ENCODE peak calls at places on chromosomes 2 and 18, in four cellular contexts. One of them, this sample, is unnamed.
A peak's percentile ranks its signal among the peaks of the same experiment; 100 is the strongest.

GRCh38 chr2:83471708-83472107 is 987.4 kb downstream of the SUCLG1 start:
- DNase-seq in HepG2: no peak
- DNase-seq in GM12878: no peak
- DNase-seq in K562: no peak
- DNase-seq in this sample: no peak

GRCh38 chr2:239666855-239667376 is 266.1 kb upstream of the HDAC4 start:
- DNase-seq in HepG2: no peak
- DNase-seq in GM12878: no peak
- DNase-seq in K562: no peak
- DNase-seq in this sample: no peak

GRCh38 chr18:36672437-36673344 is 156.1 kb downstream of the TPGS2 start:
- DNase-seq in HepG2: no peak
- DNase-seq in GM12878: no peak
- DNase-seq in K562: no peak
- DNase-seq in this sample: peak; percentile 60

GRCh38 chr2:290090-290722 is 2.3 kb upstream of the ALKAL2 start:
- DNase-seq in HepG2: peak; percentile 76
- DNase-seq in GM12878: no peak
- DNase-seq in K562: peak; percentile 74
- DNase-seq in this sample: no peak

GRCh38 chr2:174634130-174635014 is 36.8 kb upstream of the WIPF1 start:
- DNase-seq in HepG2: no peak
- DNase-seq in GM12878: peak; percentile 65
- DNase-seq in K562: peak; percentile 23
- DNase-seq in this sample: no peak

GRCh38 chr18:3710712-3711269 is 260.8 kb downstream of the TGIF1 start:
- DNase-seq in HepG2: no peak
- DNase-seq in GM12878: no peak
- DNase-seq in K562: no peak
- DNase-seq in this sample: no peak

GRCh38 chr2:112712903-112713584 is 7.8 kb upstream of the NT5DC4 start:
- DNase-seq in HepG2: peak; percentile 75
- DNase-seq in GM12878: no peak
- DNase-seq in K562: peak; percentile 70
- DNase-seq in this sample: no peak

GRCh38 chr2:232887171-232887850 is 17.2 kb downstream of the SNORC start:
- DNase-seq in HepG2: no peak
- DNase-seq in GM12878: no peak
- DNase-seq in K562: no peak
- DNase-seq in this sample: no peak

GRCh38 chr2:3645745-3646389 is 12.1 kb upstream of the ALLC start:
- DNase-seq in HepG2: peak; percentile 70
- DNase-seq in GM12878: no peak
- DNase-seq in K562: no peak
- DNase-seq in this sample: no peak

GRCh38 chr18:22098563-22098989 is 70.8 kb upstream of the GATA6 start:
- DNase-seq in HepG2: no peak
- DNase-seq in GM12878: no peak
- DNase-seq in K562: no peak
- DNase-seq in this sample: no peak

GRCh38 chr18:6086731-6087130 is 191.4 kb upstream of the TMEM200C start:
- DNase-seq in HepG2: no peak
- DNase-seq in GM12878: no peak
- DNase-seq in K562: no peak
- DNase-seq in this sample: no peak

GRCh38 chr2:112960230-112960825 is 17.5 kb upstream of the IL36G start:
- DNase-seq in HepG2: no peak
- DNase-seq in GM12878: no peak
- DNase-seq in K562: no peak
- DNase-seq in this sample: no peak

GRCh38 chr2:49811502-49811901 is 657.2 kb upstream of the FSHR start:
- DNase-seq in HepG2: no peak
- DNase-seq in GM12878: no peak
- DNase-seq in K562: no peak
- DNase-seq in this sample: no peak

GRCh38 chr2:209762564-209762963 is 9.1 kb upstream of the UNC80 start:
- DNase-seq in HepG2: no peak
- DNase-seq in GM12878: no peak
- DNase-seq in K562: no peak
- DNase-seq in this sample: no peak

GRCh38 chr2:215752436-215752835 is 260.9 kb downstream of the MREG start:
- DNase-seq in HepG2: peak; percentile 43
- DNase-seq in GM12878: no peak
- DNase-seq in K562: no peak
- DNase-seq in this sample: no peak

GRCh38 chr18:61127714-61128485 is 205.3 kb upstream of the CDH20 start:
- DNase-seq in HepG2: no peak
- DNase-seq in GM12878: no peak
- DNase-seq in K562: no peak
- DNase-seq in this sample: no peak

GRCh38 chr2:43142921-43143438 is 83.4 kb downstream of the ZFP36L2 start:
- DNase-seq in HepG2: peak; percentile 78
- DNase-seq in GM12878: no peak
- DNase-seq in K562: peak; percentile 53
- DNase-seq in this sample: no peak

GRCh38 chr2:207163053-207163814 is 2.5 kb downstream of the KLF7 start:
- DNase-seq in HepG2: peak; percentile 75
- DNase-seq in GM12878: no peak
- DNase-seq in K562: no peak
- DNase-seq in this sample: no peak

GRCh38 chr2:100285691-100286090 is 36.6 kb downstream of the LONRF2 start:
- DNase-seq in HepG2: no peak
- DNase-seq in GM12878: no peak
- DNase-seq in K562: no peak
- DNase-seq in this sample: no peak

GRCh38 chr2:223970343-223971128 is 13.3 kb downstream of the MRPL44 start:
- DNase-seq in HepG2: peak; percentile 66
- DNase-seq in GM12878: no peak
- DNase-seq in K562: peak; percentile 14
- DNase-seq in this sample: peak; percentile 30

GRCh38 chr18:79378416-79379250 is 17.1 kb upstream of the NFATC1 start:
- DNase-seq in HepG2: no peak
- DNase-seq in GM12878: peak; percentile 26
- DNase-seq in K562: peak; percentile 58
- DNase-seq in this sample: peak; percentile 75

GRCh38 chr2:219973136-219973535 is 345.7 kb downstream of the SLC4A3 start:
- DNase-seq in HepG2: no peak
- DNase-seq in GM12878: no peak
- DNase-seq in K562: no peak
- DNase-seq in this sample: no peak

GRCh38 chr18:23689031-23689615 is at the start of gene LAMA3:
- DNase-seq in HepG2: no peak
- DNase-seq in GM12878: no peak
- DNase-seq in K562: no peak
- DNase-seq in this sample: peak; percentile 74

GRCh38 chr18:3456686-3457069 is 6.7 kb downstream of the TGIF1 start:
- DNase-seq in HepG2: peak; percentile 89
- DNase-seq in GM12878: no peak
- DNase-seq in K562: no peak
- DNase-seq in this sample: no peak

GRCh38 chr2:10402652-10403215 is 45.4 kb downstream of the ODC1 start:
- DNase-seq in HepG2: no peak
- DNase-seq in GM12878: no peak
- DNase-seq in K562: no peak
- DNase-seq in this sample: no peak

GRCh38 chr2:39736593-39736992 is 42.5 kb downstream of the THUMPD2 start:
- DNase-seq in HepG2: no peak
- DNase-seq in GM12878: no peak
- DNase-seq in K562: no peak
- DNase-seq in this sample: no peak

GRCh38 chr18:650428-650858 is 7.0 kb upstream of the TYMS start:
- DNase-seq in HepG2: no peak
- DNase-seq in GM12878: peak; percentile 74
- DNase-seq in K562: no peak
- DNase-seq in this sample: no peak

GRCh38 chr18:6752200-6752873 is 22.8 kb downstream of the ARHGAP28 start:
- DNase-seq in HepG2: no peak
- DNase-seq in GM12878: no peak
- DNase-seq in K562: no peak
- DNase-seq in this sample: no peak

GRCh38 chr2:29817846-29818680 is 103.3 kb downstream of the ALK start:
- DNase-seq in HepG2: no peak
- DNase-seq in GM12878: no peak
- DNase-seq in K562: no peak
- DNase-seq in this sample: no peak

GRCh38 chr2:32877587-32878162 is 69.1 kb upstream of the LTBP1 start:
- DNase-seq in HepG2: no peak
- DNase-seq in GM12878: no peak
- DNase-seq in K562: no peak
- DNase-seq in this sample: no peak

GRCh38 chr2:206981089-206981674 is 41.9 kb downstream of the CPO start:
- DNase-seq in HepG2: no peak
- DNase-seq in GM12878: no peak
- DNase-seq in K562: no peak
- DNase-seq in this sample: no peak

GRCh38 chr2:101518470-101519172 is 43.7 kb upstream of the RFX8 start:
- DNase-seq in HepG2: peak; percentile 78
- DNase-seq in GM12878: no peak
- DNase-seq in K562: peak; percentile 36
- DNase-seq in this sample: peak; percentile 46

GRCh38 chr2:178928077-178928476 is 120.9 kb upstream of the TTN start:
- DNase-seq in HepG2: no peak
- DNase-seq in GM12878: peak; percentile 24
- DNase-seq in K562: no peak
- DNase-seq in this sample: no peak

GRCh38 chr2:152646775-152647174 is 70.5 kb downstream of the PRPF40A start:
- DNase-seq in HepG2: peak; percentile 27
- DNase-seq in GM12878: no peak
- DNase-seq in K562: no peak
- DNase-seq in this sample: no peak

GRCh38 chr2:174858745-174859144 is 94.5 kb upstream of the CHRNA1 start:
- DNase-seq in HepG2: no peak
- DNase-seq in GM12878: no peak
- DNase-seq in K562: no peak
- DNase-seq in this sample: no peak

GRCh38 chr2:109435866-109436634 is 177.7 kb downstream of the SEPTIN10 start:
- DNase-seq in HepG2: no peak
- DNase-seq in GM12878: no peak
- DNase-seq in K562: no peak
- DNase-seq in this sample: no peak

GRCh38 chr2:7061921-7062320 is 144.7 kb downstream of the RNF144A start:
- DNase-seq in HepG2: no peak
- DNase-seq in GM12878: no peak
- DNase-seq in K562: no peak
- DNase-seq in this sample: no peak

GRCh38 chr18:45774065-45774521 is 50.1 kb downstream of the SLC14A1 start:
- DNase-seq in HepG2: no peak
- DNase-seq in GM12878: no peak
- DNase-seq in K562: no peak
- DNase-seq in this sample: no peak

GRCh38 chr18:13266208-13267100 is 47.9 kb downstream of the LDLRAD4 start:
- DNase-seq in HepG2: no peak
- DNase-seq in GM12878: no peak
- DNase-seq in K562: no peak
- DNase-seq in this sample: no peak
- TF ChIP-seq TARDBP in HepG2: no peak
- TF ChIP-seq TARDBP in GM12878: no peak
- TF ChIP-seq TARDBP in K562: no peak
- TF ChIP-seq TARDBP in this sample: no peak

DNA sequence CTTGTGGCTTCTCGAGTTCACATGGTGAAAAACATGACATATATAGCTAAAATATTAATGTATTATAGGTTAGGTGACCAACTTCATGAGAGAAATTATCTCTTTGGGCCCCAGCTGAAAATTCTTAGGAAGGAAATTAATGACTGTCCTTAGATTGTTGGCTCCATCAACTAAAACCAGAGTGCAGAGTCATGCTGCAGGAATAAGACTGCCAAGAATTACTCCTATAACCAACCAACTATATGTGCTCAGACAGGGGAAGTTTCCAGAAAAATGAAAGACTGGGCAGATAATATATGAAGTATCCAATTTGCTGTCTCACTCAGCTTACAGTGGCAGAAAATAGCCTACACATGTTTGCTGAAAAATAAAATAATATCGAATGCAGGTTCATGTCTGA is 71.0 kb upstream of the TMEFF2 start:
- DNase-seq in HepG2: no peak
- DNase-seq in GM12878: no peak
- DNase-seq in K562: no peak
- DNase-seq in this sample: no peak
- TF ChIP-seq TARDBP in HepG2: no peak
- TF ChIP-seq TARDBP in GM12878: no peak
- TF ChIP-seq TARDBP in K562: no peak
- TF ChIP-seq TARDBP in this sample: no peak

GRCh38 chr2:48529189-48529588 is 765 bp upstream of the STON1 start:
- DNase-seq in HepG2: no peak
- DNase-seq in GM12878: no peak
- DNase-seq in K562: no peak
- DNase-seq in this sample: peak; percentile 12

GRCh38 chr2:48528431-48528830 is 1.5 kb upstream of the STON1 start:
- DNase-seq in HepG2: no peak
- DNase-seq in GM12878: no peak
- DNase-seq in K562: no peak
- DNase-seq in this sample: no peak

GRCh38 chr2:48531141-48531648 is 1.2 kb downstream of the STON1 start:
- DNase-seq in HepG2: peak; percentile 32
- DNase-seq in GM12878: no peak
- DNase-seq in K562: no peak
- DNase-seq in this sample: peak; percentile 24

GRCh38 chr2:48529676-48530032 is 300 bp upstream of the STON1 start:
- DNase-seq in HepG2: no peak
- DNase-seq in GM12878: no peak
- DNase-seq in K562: no peak
- DNase-seq in this sample: no peak

GRCh38 chr2:48530033-48530804 is at the start of gene STON1:
- DNase-seq in HepG2: no peak
- DNase-seq in GM12878: no peak
- DNase-seq in K562: peak; percentile 83
- DNase-seq in this sample: peak; percentile 53
- TF ChIP-seq TARDBP in HepG2: no peak
- TF ChIP-seq TARDBP in GM12878: no peak
- TF ChIP-seq TARDBP in K562: no peak
- TF ChIP-seq TARDBP in this sample: no peak

GRCh38 chr2:98444436-98445166 is at the start of gene INPP4A:
- DNase-seq in HepG2: peak; percentile 66
- DNase-seq in GM12878: no peak
- DNase-seq in K562: peak; percentile 94
- DNase-seq in this sample: peak; percentile 92
- TF ChIP-seq TARDBP in HepG2: no peak
- TF ChIP-seq TARDBP in GM12878: no peak
- TF ChIP-seq TARDBP in K562: no peak
- TF ChIP-seq TARDBP in this sample: no peak

GRCh38 chr2:151560289-151560688 is 150.6 kb downstream of the RIF1 start:
- DNase-seq in HepG2: no peak
- DNase-seq in GM12878: no peak
- DNase-seq in K562: no peak
- DNase-seq in this sample: no peak
- TF ChIP-seq TARDBP in HepG2: no peak
- TF ChIP-seq TARDBP in GM12878: no peak
- TF ChIP-seq TARDBP in K562: no peak
- TF ChIP-seq TARDBP in this sample: no peak

GRCh38 chr2:16195681-16196070 is 255.3 kb downstream of the MYCN start:
- DNase-seq in HepG2: no peak
- DNase-seq in GM12878: no peak
- DNase-seq in K562: no peak
- DNase-seq in this sample: no peak
- TF ChIP-seq TARDBP in HepG2: no peak
- TF ChIP-seq TARDBP in GM12878: no peak
- TF ChIP-seq TARDBP in K562: no peak
- TF ChIP-seq TARDBP in this sample: no peak

This sample was measured in HEK293T.